ENCODE peak calls at places on chromosomes 5 and 9, in four cellular contexts. Y is WTC11, U is HepG2, M is GM12878. O is an unnamed sample.

GRCh38 chr9:38201844-38202243 is 132.8 kb upstream of the SHB start:
- DNase-seq in U (no peak), M (no peak), Y (no peak), O (no peak)

GRCh38 chr5:43661102-43661501 is 58.1 kb downstream of the NNT start:
- DNase-seq in Y (peak), M (no peak), U (peak), O (peak)

GRCh38 chr5:61304611-61305369 is 27.3 kb upstream of the ZSWIM6 start:
- DNase-seq in M (no peak), U (peak), Y (no peak), O (peak)

GRCh38 chr9:129027685-129028191 is 393 bp downstream of the SH3GLB2 start:
- DNase-seq in Y (no peak), U (peak), M (no peak), O (peak)

GRCh38 chr5:180169246-180170110 is 39.5 kb downstream of the RASGEF1C start:
- DNase-seq in Y (no peak), U (no peak), M (no peak), O (peak)

GRCh38 chr9:81628897-81629296 is 60.5 kb downstream of the TLE1 start:
- DNase-seq in U (peak), Y (no peak), M (no peak), O (no peak)

GRCh38 chr9:102652471-102652870 is 342.7 kb upstream of the CYLC2 start:
- DNase-seq in M (no peak), Y (no peak), U (no peak), O (no peak)

GRCh38 chr5:179137001-179137642 is 76.9 kb downstream of the ZNF354C start:
- DNase-seq in Y (no peak), U (no peak), M (no peak), O (no peak)

GRCh38 chr9:111937781-111938426 is 41.3 kb downstream of the UGCG start:
- DNase-seq in M (peak), U (no peak), Y (no peak), O (no peak)

GRCh38 chr9:116490321-116490720 is 196.8 kb upstream of the TRIM32 start:
- DNase-seq in Y (no peak), U (no peak), M (no peak), O (no peak)

GRCh38 chr9:84261082-84261746 is 79.3 kb downstream of the SLC28A3 start:
- DNase-seq in Y (peak), M (peak), U (peak), O (peak)

GRCh38 chr9:76218151-76218867 is 175.9 kb downstream of the RFK start:
- DNase-seq in U (no peak), Y (no peak), M (no peak), O (no peak)

GRCh38 chr9:76215066-76215465 is 179.2 kb downstream of the RFK start:
- DNase-seq in U (no peak), M (no peak), Y (no peak), O (no peak)

GRCh38 chr9:76218868-76219462 is 175.3 kb downstream of the RFK start:
- DNase-seq in U (no peak), Y (no peak), M (no peak), O (no peak)

GRCh38 chr9:76213751-76214150 is 180.5 kb downstream of the RFK start:
- DNase-seq in U (no peak), Y (no peak), M (no peak), O (no peak)

GRCh38 chr9:76216161-76216649 is 178.0 kb downstream of the RFK start:
- DNase-seq in Y (no peak), M (no peak), U (no peak), O (no peak)
- TF ChIP-seq ETV6 in Y (no peak), M (no peak), U (no peak), O (no peak)

DNA sequence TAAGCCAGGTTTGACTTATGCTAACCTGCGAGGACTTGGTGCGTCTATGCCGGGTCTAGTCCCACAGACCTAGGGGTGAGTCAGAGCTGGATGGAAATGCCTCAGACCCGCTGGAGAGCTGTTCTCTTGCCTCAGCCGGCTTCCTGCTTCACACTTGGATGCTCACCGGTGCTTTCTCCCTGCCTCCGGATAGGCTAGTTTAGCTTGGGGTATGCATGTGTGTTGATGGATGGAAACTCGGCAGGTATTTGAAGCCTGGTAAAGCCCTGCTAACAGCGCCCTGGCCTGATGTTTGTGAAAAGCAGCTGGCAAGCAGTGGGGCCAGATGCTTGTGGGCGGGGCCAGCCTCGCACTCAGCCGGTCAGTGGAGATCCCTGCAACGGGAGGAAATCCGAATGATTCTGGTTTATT is 29.3 kb downstream of the PRRC2B start:
- DNase-seq in Y (peak), M (peak), U (no peak), O (no peak)
- TF ChIP-seq ETV6 in Y (no peak), M (no peak), U (no peak), O (no peak)

GRCh38 chr9:133460405-133461175 is 812 bp downstream of the CACFD1 start:
- DNase-seq in Y (peak), U (peak), M (no peak), O (peak)
- TF ChIP-seq ETV6 in Y (no peak), U (no peak), M (no peak), O (no peak)

DNA sequence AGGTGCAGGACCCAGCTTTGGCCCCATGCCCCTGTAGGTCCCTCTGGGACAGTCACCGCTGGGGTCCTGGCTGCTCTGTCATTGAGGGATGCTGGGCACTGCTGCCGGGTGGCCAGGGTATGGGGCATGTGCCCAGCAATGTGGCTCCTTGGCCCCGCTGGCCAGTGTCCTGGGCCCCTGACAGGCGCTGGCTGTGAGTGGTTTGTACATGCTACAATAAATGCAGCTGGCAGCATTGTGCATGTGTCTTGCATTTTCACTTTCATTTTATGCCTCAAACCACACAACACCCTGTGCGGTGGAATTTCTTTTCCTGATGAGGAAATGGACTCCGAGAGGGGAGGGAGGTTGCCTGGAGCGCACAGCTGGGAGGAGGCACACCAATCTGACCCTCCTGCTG is 11.5 kb downstream of the TSPAN17 start:
- DNase-seq in Y (no peak), M (no peak), U (no peak), O (no peak)
- TF ChIP-seq ETV6 in Y (no peak), M (no peak), U (no peak), O (no peak)

DNA sequence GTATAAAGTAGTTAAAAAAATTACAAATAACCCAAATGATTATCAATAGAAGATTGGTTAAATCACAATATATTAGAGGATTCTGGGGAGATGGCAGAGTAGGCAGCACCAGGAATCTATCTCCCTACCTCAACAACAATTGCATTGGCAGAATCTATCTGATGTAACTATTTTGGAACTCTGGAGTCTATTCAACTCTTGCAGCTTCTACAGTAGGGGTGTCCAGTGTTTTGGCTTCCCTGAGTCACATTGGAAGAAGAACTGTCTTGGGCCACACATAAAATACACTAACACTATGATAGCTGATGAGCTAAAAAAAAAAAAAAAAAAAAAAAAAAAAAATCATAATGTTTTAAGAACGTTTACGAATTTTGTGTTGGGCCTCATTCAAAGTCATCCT is 29.2 kb upstream of the ECM2 start:
- DNase-seq in Y (no peak), M (no peak), U (no peak), O (no peak)
- TF ChIP-seq ETV6 in Y (no peak), M (no peak), U (no peak), O (no peak)

GRCh38 chr5:36722913-36723312 is 116.5 kb downstream of the SLC1A3 start:
- DNase-seq in U (no peak), M (peak), Y (no peak), O (no peak)

GRCh38 chr5:36720688-36721087 is 114.3 kb downstream of the SLC1A3 start:
- DNase-seq in Y (no peak), M (no peak), U (no peak), O (no peak)

GRCh38 chr5:36721664-36722063 is 115.3 kb downstream of the SLC1A3 start:
- DNase-seq in M (no peak), U (no peak), Y (no peak), O (no peak)

GRCh38 chr5:36717131-36717530 is 110.7 kb downstream of the SLC1A3 start:
- DNase-seq in M (no peak), Y (no peak), U (no peak), O (no peak)

DNA sequence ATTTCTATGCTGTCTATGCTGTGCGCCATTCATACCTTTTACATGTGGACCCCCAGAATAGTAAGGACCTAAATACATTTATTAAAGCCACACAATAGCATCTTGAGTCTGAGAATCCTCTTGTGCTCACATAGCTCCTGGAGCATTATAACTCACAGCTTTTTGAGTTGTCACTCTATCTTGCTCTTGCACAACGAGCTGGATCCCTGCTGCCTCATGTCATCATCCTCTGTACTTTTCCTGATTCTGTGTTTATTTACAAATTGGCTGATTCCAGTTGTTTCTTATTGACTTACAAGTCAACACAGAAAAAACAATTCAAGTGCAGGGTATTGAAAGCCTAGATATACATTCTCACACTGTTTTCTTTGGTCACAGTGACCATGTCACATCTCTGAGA is 112.9 kb downstream of the SLC1A3 start:
- DNase-seq in M (no peak), U (no peak), Y (no peak), O (no peak)
- TF ChIP-seq ETV6 in M (no peak), U (no peak), Y (no peak), O (no peak)

DNA sequence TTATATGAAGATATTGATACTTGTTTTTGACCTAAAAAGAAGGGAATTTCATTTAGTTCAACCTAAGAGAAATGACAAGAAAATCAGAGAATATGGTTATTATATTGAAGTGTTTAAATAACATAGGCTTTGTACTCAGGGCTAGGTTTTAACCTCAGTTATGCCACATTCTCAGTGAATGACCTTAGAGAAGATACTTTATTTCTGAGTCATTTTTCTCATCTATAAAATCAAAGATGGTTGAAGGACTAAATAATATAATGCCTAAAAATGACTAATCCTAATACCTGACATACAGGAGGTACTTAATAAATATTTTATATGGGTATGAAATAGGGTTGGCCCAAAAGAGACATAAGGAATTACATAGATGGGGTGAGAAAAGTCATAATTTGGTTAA is 32.3 kb downstream of the DIMT1 start:
- DNase-seq in Y (no peak), U (no peak), M (no peak), O (no peak)
- TF ChIP-seq ETV6 in Y (no peak), U (no peak), M (no peak), O (no peak)

GRCh38 chr5:42581845-42582244 is 158.6 kb downstream of the GHR start:
- DNase-seq in U (no peak), M (no peak), Y (no peak), O (no peak)

GRCh38 chr5:42587056-42587723 is 164.0 kb downstream of the GHR start:
- DNase-seq in U (no peak), Y (no peak), M (no peak), O (peak)

GRCh38 chr5:42586625-42587024 is 163.4 kb downstream of the GHR start:
- DNase-seq in U (no peak), Y (no peak), M (no peak), O (peak)

GRCh38 chr5:42582723-42583122 is 159.5 kb downstream of the GHR start:
- DNase-seq in M (no peak), U (no peak), Y (no peak), O (no peak)

DNA sequence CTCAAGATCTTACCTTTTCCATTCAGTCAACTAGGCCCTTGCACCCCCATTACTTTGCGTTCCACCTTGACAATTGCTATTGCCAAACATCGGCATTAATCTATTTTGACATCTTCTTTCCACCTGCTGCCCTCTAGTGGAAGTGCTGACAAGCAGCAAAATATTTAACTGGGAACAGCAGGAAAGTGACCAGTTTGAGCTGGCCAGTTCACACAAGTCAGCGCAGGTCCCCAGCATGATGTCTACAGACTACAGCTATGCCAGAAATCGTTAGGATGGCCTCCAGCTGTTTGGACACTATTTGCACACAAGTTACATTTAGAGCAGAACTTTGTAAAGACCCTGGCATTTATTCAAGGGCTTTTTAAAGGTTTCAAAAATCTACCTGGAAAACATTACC is 160.1 kb downstream of the GHR start:
- DNase-seq in M (peak), U (peak), Y (peak), O (peak)
- TF ChIP-seq ETV6 in M (no peak), U (no peak), Y (no peak), O (no peak)